ENCODE peak calls at places on chromosomes 6 and 20, in four cellular contexts. U, V, C and W are unnamed samples.
A peak's percentile ranks its signal among the peaks of the same experiment; 100 is the strongest.

GRCh38 chr6:47064274-47064673 is 22.1 kb upstream of the ADGRF1 start:
- DNase-seq in U (no peak), C (no peak), V (no peak), W (no peak)

GRCh38 chr6:8982659-8983058 is 547.3 kb upstream of the SLC35B3 start:
- DNase-seq in U (no peak), V (no peak), C (no peak), W (no peak)

GRCh38 chr6:145137425-145137824 is 597.9 kb downstream of the EPM2A start:
- DNase-seq in U (no peak), C (no peak), V (peak; percentile 8), W (peak; percentile 23)

GRCh38 chr6:2792330-2792729 is 27.1 kb downstream of the WRNIP1 start:
- DNase-seq in U (no peak), C (no peak), V (no peak), W (no peak)

GRCh38 chr6:28586273-28586672 is 60.6 kb downstream of the GPX5 start:
- DNase-seq in U (no peak), C (no peak), V (no peak), W (peak; percentile 9)

GRCh38 chr6:158863646-158864045 is 44.5 kb upstream of the EZR start:
- DNase-seq in C (no peak), U (no peak), V (no peak), W (no peak)

GRCh38 chr6:43060034-43060754 is 763 bp downstream of the KLC4 start:
- DNase-seq in C (no peak), V (peak; percentile 24), U (no peak), W (peak; percentile 87)

GRCh38 chr20:35539756-35540212 is 2.1 kb upstream of the ERGIC3 start:
- DNase-seq in V (peak; percentile 19), U (no peak), C (peak; percentile 70), W (peak; percentile 97)

GRCh38 chr20:38255389-38255788 is 5.1 kb downstream of the KIAA1755 start:
- DNase-seq in V (no peak), U (no peak), C (no peak), W (no peak)

GRCh38 chr20:3021327-3021726 is 22.1 kb upstream of the GNRH2 start:
- DNase-seq in U (no peak), C (no peak), V (no peak), W (no peak)

GRCh38 chr20:63843778-63844177 is 12.7 kb upstream of the ZBTB46 start:
- DNase-seq in V (no peak), C (no peak), U (no peak), W (no peak)

GRCh38 chr6:116507324-116507723 is 4.1 kb upstream of the CALHM5 start:
- DNase-seq in V (no peak), U (no peak), C (no peak), W (no peak)

GRCh38 chr6:167210375-167211295 is 52.9 kb upstream of the GPR31 start:
- DNase-seq in U (peak; percentile 53), V (no peak), C (no peak), W (peak; percentile 97)

GRCh38 chr6:141398954-141399353 is 733.8 kb upstream of the GJE1 start:
- DNase-seq in C (no peak), V (no peak), U (no peak), W (no peak)

GRCh38 chr6:116881236-116881635 is 4.2 kb downstream of the RFX6 start:
- DNase-seq in C (no peak), V (no peak), U (no peak), W (peak; percentile 9)

GRCh38 chr6:66662196-66662595 is 955.2 kb upstream of the EYS start:
- DNase-seq in C (no peak), U (peak; percentile 33), V (peak; percentile 4), W (peak; percentile 10)

GRCh38 chr6:110800181-110800838 is 15.0 kb downstream of the CDK19 start:
- DNase-seq in C (no peak), U (no peak), V (no peak), W (no peak)

GRCh38 chr20:51461306-51461705 is 81.2 kb downstream of the NFATC2 start:
- DNase-seq in U (no peak), V (no peak), C (no peak), W (no peak)

GRCh38 chr6:167907837-167908681 is 81.3 kb downstream of the AFDN start:
- DNase-seq in U (peak; percentile 28), C (no peak), V (peak; percentile 37), W (peak; percentile 51)

GRCh38 chr6:136066005-136066404 is 184.1 kb downstream of the MTFR2 start:
- DNase-seq in C (no peak), V (no peak), U (no peak), W (no peak)
- TF ChIP-seq PBX3 in C (no peak), V (no peak), U (no peak), W (no peak)

DNA sequence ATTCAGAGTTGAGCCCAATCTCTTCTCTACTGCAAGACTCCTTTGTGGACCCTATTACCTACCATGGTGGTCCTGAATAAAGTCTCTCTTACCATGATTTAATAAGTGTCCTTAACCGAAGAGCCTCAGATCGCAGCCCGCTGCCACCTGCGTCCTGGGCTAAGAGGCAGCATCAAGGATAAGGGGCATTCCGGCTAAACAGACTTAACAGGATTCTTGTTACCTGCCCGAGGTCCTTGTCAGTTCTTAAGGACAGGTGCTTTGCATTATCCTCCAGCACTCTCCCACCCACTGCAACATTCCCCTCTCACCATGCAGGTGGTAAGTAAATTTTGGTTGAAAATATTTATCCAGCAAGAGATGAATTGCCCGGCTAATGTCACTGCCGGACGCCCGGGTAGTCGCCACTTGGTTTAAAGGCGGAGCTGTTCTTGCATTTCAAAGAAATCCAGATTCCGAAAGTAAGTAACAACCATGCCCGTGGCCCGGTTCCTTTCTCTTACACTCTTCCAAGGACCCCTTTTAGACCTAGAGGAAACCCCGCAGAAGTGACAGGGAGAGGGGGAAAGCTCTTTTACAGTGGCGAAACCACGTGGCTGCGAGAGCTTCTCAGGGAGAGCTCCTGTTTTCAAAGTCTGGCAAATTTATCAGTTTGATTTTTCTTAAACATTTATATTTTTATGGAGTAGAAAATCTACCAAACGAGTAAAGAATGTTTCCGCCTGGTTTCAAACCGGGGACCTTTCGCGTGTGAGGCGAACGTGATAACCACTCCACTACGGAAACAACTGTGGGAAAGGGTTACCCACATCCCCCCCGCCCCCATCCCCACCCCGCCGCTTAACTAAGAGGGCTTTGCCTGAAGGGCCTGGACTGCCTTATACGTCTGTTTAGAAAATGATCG is 41.9 kb upstream of the PRSS16 start:
- DNase-seq in C (no peak), V (no peak), U (peak; percentile 25), W (no peak)
- TF ChIP-seq PBX3 in C (no peak), V (no peak), U (no peak), W (no peak)

GRCh38 chr6:38499697-38500096 is 140.0 kb downstream of the BTBD9 start:
- DNase-seq in V (no peak), U (no peak), C (no peak), W (no peak)

GRCh38 chr6:38497546-38497945 is 142.2 kb downstream of the BTBD9 start:
- DNase-seq in U (no peak), C (no peak), V (no peak), W (no peak)

GRCh38 chr6:38499046-38499445 is 140.7 kb downstream of the BTBD9 start:
- DNase-seq in V (no peak), C (no peak), U (no peak), W (no peak)

GRCh38 chr6:38495922-38496635 is 143.7 kb downstream of the BTBD9 start:
- DNase-seq in U (no peak), C (no peak), V (no peak), W (no peak)

DNA sequence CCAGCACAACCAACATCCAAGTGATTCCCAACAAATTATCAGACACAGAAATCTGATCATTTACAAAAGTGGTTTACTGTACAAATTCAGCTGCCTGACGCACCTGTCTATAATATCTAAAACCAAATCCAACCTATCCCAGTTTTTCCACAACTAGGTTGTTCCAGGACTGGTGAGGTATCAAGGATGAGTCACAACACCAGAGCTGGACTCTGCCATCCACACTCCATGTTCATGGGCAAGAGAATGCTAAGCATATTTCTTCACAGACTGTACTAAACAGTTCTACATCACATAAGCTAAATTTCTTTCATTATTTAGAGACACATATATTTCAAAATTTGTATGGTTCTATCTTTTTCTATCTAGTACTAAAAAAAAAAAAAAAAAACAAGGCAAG is 141.6 kb downstream of the BTBD9 start:
- DNase-seq in C (no peak), V (no peak), U (no peak), W (no peak)
- TF ChIP-seq PBX3 in C (no peak), V (no peak), U (no peak), W (no peak)

DNA sequence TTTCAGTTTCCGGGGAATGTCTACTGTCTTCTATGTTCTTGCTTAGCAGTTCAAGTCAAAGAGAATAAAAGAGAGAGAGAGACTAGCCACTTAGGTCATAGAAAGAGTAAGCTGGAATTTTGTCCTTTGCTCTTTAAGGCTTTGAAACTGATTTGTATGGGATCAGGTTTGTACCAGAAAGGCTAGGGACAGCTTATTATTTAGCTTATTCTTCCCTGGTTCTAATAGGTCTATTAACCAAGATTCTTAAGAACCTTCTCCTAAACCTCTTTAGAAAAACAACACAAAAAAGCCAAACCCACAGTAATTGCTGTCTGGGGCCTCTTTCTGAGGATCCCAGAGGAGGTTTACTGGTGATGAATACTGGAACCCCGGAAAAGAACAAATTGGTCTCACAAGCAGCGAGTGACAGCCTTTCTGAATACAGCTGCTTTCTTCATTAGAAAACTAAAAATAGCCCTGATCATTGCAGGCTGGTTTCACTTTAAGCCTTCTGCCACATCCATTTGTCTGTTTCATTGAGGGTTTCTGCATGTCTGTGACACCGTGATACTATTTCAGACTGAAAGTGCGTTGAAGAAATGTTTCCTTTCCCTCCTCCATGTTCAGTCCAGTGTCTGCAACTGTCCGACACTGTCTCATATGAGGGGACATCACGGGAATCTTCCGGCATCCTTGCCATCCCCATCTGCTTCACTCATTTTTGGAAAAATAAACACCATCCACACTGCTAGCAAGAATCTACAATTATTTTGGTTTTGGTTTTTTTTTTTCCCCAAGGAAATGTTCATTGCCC is 75.1 kb upstream of the ATXN1 start:
- DNase-seq in V (no peak), U (no peak), C (peak; percentile 77), W (no peak)
- TF ChIP-seq PBX3 in V (no peak), U (no peak), C (peak; percentile 20), W (no peak)

DNA sequence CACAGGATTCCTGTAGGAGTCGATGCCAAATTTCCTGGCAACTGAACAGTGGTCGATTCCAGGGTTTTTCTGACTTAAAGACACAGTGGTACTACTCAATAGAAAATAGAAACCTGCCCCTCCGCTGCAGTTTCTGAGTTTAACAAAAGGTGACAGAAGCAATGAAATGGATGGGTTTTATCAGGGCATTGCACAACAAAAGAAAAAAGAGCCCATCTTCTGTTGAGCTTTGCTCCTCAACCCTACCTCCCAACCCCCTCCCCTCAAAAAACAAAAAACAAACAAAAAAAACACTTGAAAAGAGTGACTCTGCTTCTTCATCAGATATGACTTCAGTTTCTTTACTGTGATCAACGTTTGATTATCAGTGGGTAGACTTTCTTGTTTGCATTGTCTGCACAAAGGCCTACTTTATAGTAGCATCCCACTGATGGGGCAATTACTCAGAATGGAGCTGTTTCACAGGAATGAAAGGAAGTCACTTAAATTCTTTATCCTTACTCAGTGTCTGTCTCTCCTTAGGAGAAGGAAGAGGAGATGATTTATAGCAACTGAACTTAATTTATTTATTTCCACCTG is 96.1 kb upstream of the FOXO3 start:
- DNase-seq in V (peak; percentile 7), U (no peak), C (no peak), W (peak; percentile 73)
- TF ChIP-seq PBX3 in V (no peak), U (no peak), C (no peak), W (no peak)